ENCODE peak calls at places on chromosomes 4 and X, in seven cellular contexts. One of them, this sample, is unnamed.

GRCh38 chr4:7073526-7074390 is 5.9 kb upstream of the GRPEL1 start:
- DNase-seq in WTC11: peak; percentile 52
- DNase-seq in right atrium auricular region: no peak
- DNase-seq in HCT116: peak; percentile 65
- DNase-seq in PC-3: peak; percentile 67
- DNase-seq in GM10248: peak; percentile 54
- DNase-seq in thoracic aorta: no peak
- DNase-seq in this sample: no peak

GRCh38 chrX:154135458-154136229 is 8.4 kb upstream of the OPN1LW start:
- DNase-seq in WTC11: no peak
- DNase-seq in right atrium auricular region: no peak
- DNase-seq in HCT116: no peak
- DNase-seq in PC-3: peak; percentile 9
- DNase-seq in GM10248: no peak
- DNase-seq in thoracic aorta: no peak
- DNase-seq in this sample: no peak

GRCh38 chr4:180380733-180381132 is 1862.5 kb upstream of the TENM3 start:
- DNase-seq in WTC11: no peak
- DNase-seq in right atrium auricular region: no peak
- DNase-seq in HCT116: peak; percentile 79
- DNase-seq in PC-3: peak; percentile 80
- DNase-seq in GM10248: no peak
- DNase-seq in thoracic aorta: no peak
- DNase-seq in this sample: no peak

GRCh38 chrX:150772150-150772970 is 79.2 kb downstream of the MTMR1 start:
- DNase-seq in WTC11: peak; percentile 90
- DNase-seq in right atrium auricular region: peak; percentile 73
- DNase-seq in HCT116: peak; percentile 13
- DNase-seq in PC-3: peak; percentile 81
- DNase-seq in GM10248: peak; percentile 81
- DNase-seq in thoracic aorta: peak; percentile 8
- DNase-seq in this sample: no peak

GRCh38 chr4:152038238-152038637 is 277.4 kb upstream of the GATB start:
- DNase-seq in WTC11: no peak
- DNase-seq in right atrium auricular region: no peak
- DNase-seq in HCT116: no peak
- DNase-seq in PC-3: peak; percentile 74
- DNase-seq in GM10248: no peak
- DNase-seq in thoracic aorta: no peak
- DNase-seq in this sample: no peak

GRCh38 chrX:6228720-6229119 is at the start of gene NLGN4X:
- DNase-seq in WTC11: peak; percentile 19
- DNase-seq in right atrium auricular region: no peak
- DNase-seq in HCT116: no peak
- DNase-seq in PC-3: no peak
- DNase-seq in GM10248: no peak
- DNase-seq in thoracic aorta: no peak
- DNase-seq in this sample: no peak

GRCh38 chrX:44203791-44204190 is 139.7 kb downstream of the EFHC2 start:
- DNase-seq in WTC11: no peak
- DNase-seq in right atrium auricular region: no peak
- DNase-seq in HCT116: peak; percentile 12
- DNase-seq in PC-3: peak; percentile 60
- DNase-seq in GM10248: no peak
- DNase-seq in thoracic aorta: no peak
- DNase-seq in this sample: no peak

GRCh38 chrX:39759526-39760224 is 338.1 kb downstream of the BCOR start:
- DNase-seq in WTC11: peak; percentile 23
- DNase-seq in right atrium auricular region: no peak
- DNase-seq in HCT116: no peak
- DNase-seq in PC-3: peak; percentile 19
- DNase-seq in GM10248: no peak
- DNase-seq in thoracic aorta: no peak
- DNase-seq in this sample: no peak

GRCh38 chrX:22689290-22689689 is 310.5 kb upstream of the DDX53 start:
- DNase-seq in WTC11: no peak
- DNase-seq in right atrium auricular region: no peak
- DNase-seq in HCT116: no peak
- DNase-seq in PC-3: no peak
- DNase-seq in GM10248: no peak
- DNase-seq in thoracic aorta: no peak
- DNase-seq in this sample: no peak

GRCh38 chr4:151198748-151199147 is 78.2 kb upstream of the PRSS48 start:
- DNase-seq in WTC11: no peak
- DNase-seq in right atrium auricular region: no peak
- DNase-seq in HCT116: no peak
- DNase-seq in PC-3: no peak
- DNase-seq in GM10248: no peak
- DNase-seq in thoracic aorta: no peak
- DNase-seq in this sample: no peak

GRCh38 chr4:160877087-160877790 is 1286.6 kb downstream of the FSTL5 start:
- DNase-seq in WTC11: no peak
- DNase-seq in right atrium auricular region: no peak
- DNase-seq in HCT116: no peak
- DNase-seq in PC-3: peak; percentile 7
- DNase-seq in GM10248: no peak
- DNase-seq in thoracic aorta: no peak
- DNase-seq in this sample: no peak

GRCh38 chrX:21708116-21708515 is 49.8 kb downstream of the SMPX start:
- DNase-seq in WTC11: peak; percentile 10
- DNase-seq in right atrium auricular region: no peak
- DNase-seq in HCT116: no peak
- DNase-seq in PC-3: peak; percentile 4
- DNase-seq in GM10248: no peak
- DNase-seq in thoracic aorta: no peak
- DNase-seq in this sample: no peak

GRCh38 chr4:188428935-188429334 is 289.7 kb downstream of the TRIML1 start:
- DNase-seq in WTC11: peak; percentile 31
- DNase-seq in right atrium auricular region: no peak
- DNase-seq in HCT116: no peak
- DNase-seq in PC-3: peak; percentile 31
- DNase-seq in GM10248: no peak
- DNase-seq in thoracic aorta: no peak
- DNase-seq in this sample: no peak

GRCh38 chrX:104681214-104681613 is 115.2 kb downstream of the IL1RAPL2 start:
- DNase-seq in WTC11: no peak
- DNase-seq in right atrium auricular region: no peak
- DNase-seq in HCT116: no peak
- DNase-seq in PC-3: no peak
- DNase-seq in GM10248: no peak
- DNase-seq in thoracic aorta: no peak
- DNase-seq in this sample: no peak

GRCh38 chrX:13432776-13433605 is 113.1 kb upstream of the ATXN3L start:
- DNase-seq in WTC11: no peak
- DNase-seq in right atrium auricular region: no peak
- DNase-seq in HCT116: no peak
- DNase-seq in PC-3: no peak
- DNase-seq in GM10248: no peak
- DNase-seq in thoracic aorta: no peak
- DNase-seq in this sample: no peak

GRCh38 chr4:173091362-173091761 is 77.2 kb upstream of the GALNT7 start:
- DNase-seq in WTC11: no peak
- DNase-seq in right atrium auricular region: no peak
- DNase-seq in HCT116: no peak
- DNase-seq in PC-3: no peak
- DNase-seq in GM10248: no peak
- DNase-seq in thoracic aorta: no peak
- DNase-seq in this sample: no peak

GRCh38 chr4:2588259-2588658 is 51.8 kb downstream of the FAM193A start:
- DNase-seq in WTC11: no peak
- DNase-seq in right atrium auricular region: no peak
- DNase-seq in HCT116: no peak
- DNase-seq in PC-3: no peak
- DNase-seq in GM10248: no peak
- DNase-seq in thoracic aorta: no peak
- DNase-seq in this sample: no peak

GRCh38 chr4:150130953-150131352 is 52.7 kb downstream of the DCLK2 start:
- DNase-seq in WTC11: no peak
- DNase-seq in right atrium auricular region: no peak
- DNase-seq in HCT116: no peak
- DNase-seq in PC-3: peak; percentile 22
- DNase-seq in GM10248: no peak
- DNase-seq in thoracic aorta: no peak
- DNase-seq in this sample: peak; percentile 72

GRCh38 chr4:90580271-90580825 is 453.2 kb downstream of the CCSER1 start:
- DNase-seq in WTC11: peak; percentile 20
- DNase-seq in right atrium auricular region: no peak
- DNase-seq in HCT116: no peak
- DNase-seq in PC-3: no peak
- DNase-seq in GM10248: no peak
- DNase-seq in thoracic aorta: no peak
- DNase-seq in this sample: no peak

GRCh38 chrX:154734101-154734781 is 16.6 kb downstream of the GAB3 start:
- DNase-seq in WTC11: no peak
- DNase-seq in right atrium auricular region: no peak
- DNase-seq in HCT116: no peak
- DNase-seq in PC-3: peak; percentile 43
- DNase-seq in GM10248: no peak
- DNase-seq in thoracic aorta: no peak
- DNase-seq in this sample: no peak

GRCh38 chr4:189029961-189030360 is 890.7 kb downstream of the TRIML1 start:
- DNase-seq in WTC11: no peak
- DNase-seq in right atrium auricular region: no peak
- DNase-seq in HCT116: no peak
- DNase-seq in PC-3: no peak
- DNase-seq in GM10248: no peak
- DNase-seq in thoracic aorta: no peak
- DNase-seq in this sample: no peak

GRCh38 chr4:52032005-52032404 is 6.1 kb downstream of the SGCB start:
- DNase-seq in WTC11: no peak
- DNase-seq in right atrium auricular region: no peak
- DNase-seq in HCT116: no peak
- DNase-seq in PC-3: no peak
- DNase-seq in GM10248: no peak
- DNase-seq in thoracic aorta: no peak
- DNase-seq in this sample: no peak

GRCh38 chr4:109005523-109005922 is 242.7 kb upstream of the ETNPPL start:
- DNase-seq in WTC11: no peak
- DNase-seq in right atrium auricular region: no peak
- DNase-seq in HCT116: no peak
- DNase-seq in PC-3: peak; percentile 32
- DNase-seq in GM10248: no peak
- DNase-seq in thoracic aorta: no peak
- DNase-seq in this sample: no peak

GRCh38 chr4:151921371-151921770 is 160.6 kb upstream of the GATB start:
- DNase-seq in WTC11: no peak
- DNase-seq in right atrium auricular region: no peak
- DNase-seq in HCT116: no peak
- DNase-seq in PC-3: peak; percentile 41
- DNase-seq in GM10248: no peak
- DNase-seq in thoracic aorta: no peak
- DNase-seq in this sample: no peak

GRCh38 chr4:127783026-127783769 is 1.1 kb downstream of the HSPA4L start:
- DNase-seq in WTC11: peak; percentile 57
- DNase-seq in right atrium auricular region: peak; percentile 86
- DNase-seq in HCT116: peak; percentile 24
- DNase-seq in PC-3: peak; percentile 35
- DNase-seq in GM10248: peak; percentile 52
- DNase-seq in thoracic aorta: peak; percentile 45
- DNase-seq in this sample: no peak

GRCh38 chr4:139227729-139228404 is 50.8 kb upstream of the ELF2 start:
- DNase-seq in WTC11: no peak
- DNase-seq in right atrium auricular region: no peak
- DNase-seq in HCT116: peak; percentile 12
- DNase-seq in PC-3: peak; percentile 27
- DNase-seq in GM10248: peak; percentile 33
- DNase-seq in thoracic aorta: no peak
- DNase-seq in this sample: no peak
- TF ChIP-seq CTCF in WTC11: no peak
- TF ChIP-seq CTCF in right atrium auricular region: peak; percentile 35
- TF ChIP-seq CTCF in HCT116: peak; percentile 32
- TF ChIP-seq CTCF in PC-3: peak; percentile 46
- TF ChIP-seq CTCF in GM10248: peak; percentile 45
- TF ChIP-seq CTCF in thoracic aorta: no peak
- TF ChIP-seq CTCF in this sample: peak; percentile 23

DNA sequence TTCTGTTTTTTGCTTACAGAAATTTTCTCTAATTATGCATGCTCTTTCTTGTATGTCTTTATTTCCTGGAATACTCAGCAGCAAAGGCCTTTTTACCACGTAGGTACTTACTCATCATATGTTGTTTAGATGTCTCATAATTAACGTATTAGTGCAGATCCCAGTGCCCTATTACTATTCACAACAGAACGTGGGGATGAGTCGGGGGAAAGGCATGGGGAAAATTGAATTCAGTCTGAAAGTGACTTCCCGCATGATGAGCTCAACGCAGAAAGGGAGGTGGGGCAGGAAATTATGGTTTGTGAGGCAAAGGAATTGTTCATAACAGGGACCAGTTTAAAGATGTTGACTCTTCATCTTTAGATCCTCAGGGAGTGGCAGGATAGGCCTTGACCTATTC is 1.9 kb upstream of the TMPRSS11D start:
- DNase-seq in WTC11: no peak
- DNase-seq in right atrium auricular region: no peak
- DNase-seq in HCT116: peak; percentile 35
- DNase-seq in PC-3: peak; percentile 94
- DNase-seq in GM10248: no peak
- DNase-seq in thoracic aorta: no peak
- DNase-seq in this sample: peak; percentile 46
- TF ChIP-seq CTCF in WTC11: no peak
- TF ChIP-seq CTCF in right atrium auricular region: no peak
- TF ChIP-seq CTCF in HCT116: no peak
- TF ChIP-seq CTCF in PC-3: no peak
- TF ChIP-seq CTCF in GM10248: no peak
- TF ChIP-seq CTCF in thoracic aorta: no peak
- TF ChIP-seq CTCF in this sample: no peak

GRCh38 chrX:155857561-155857960 is 23.6 kb upstream of the VAMP7 start:
- DNase-seq in WTC11: no peak
- DNase-seq in right atrium auricular region: no peak
- DNase-seq in HCT116: no peak
- DNase-seq in PC-3: peak; percentile 20
- DNase-seq in GM10248: no peak
- DNase-seq in thoracic aorta: no peak
- DNase-seq in this sample: no peak
- TF ChIP-seq CTCF in WTC11: no peak
- TF ChIP-seq CTCF in right atrium auricular region: no peak
- TF ChIP-seq CTCF in HCT116: peak; percentile 42
- TF ChIP-seq CTCF in PC-3: peak; percentile 59
- TF ChIP-seq CTCF in GM10248: peak; percentile 41
- TF ChIP-seq CTCF in thoracic aorta: no peak
- TF ChIP-seq CTCF in this sample: peak; percentile 11

DNA sequence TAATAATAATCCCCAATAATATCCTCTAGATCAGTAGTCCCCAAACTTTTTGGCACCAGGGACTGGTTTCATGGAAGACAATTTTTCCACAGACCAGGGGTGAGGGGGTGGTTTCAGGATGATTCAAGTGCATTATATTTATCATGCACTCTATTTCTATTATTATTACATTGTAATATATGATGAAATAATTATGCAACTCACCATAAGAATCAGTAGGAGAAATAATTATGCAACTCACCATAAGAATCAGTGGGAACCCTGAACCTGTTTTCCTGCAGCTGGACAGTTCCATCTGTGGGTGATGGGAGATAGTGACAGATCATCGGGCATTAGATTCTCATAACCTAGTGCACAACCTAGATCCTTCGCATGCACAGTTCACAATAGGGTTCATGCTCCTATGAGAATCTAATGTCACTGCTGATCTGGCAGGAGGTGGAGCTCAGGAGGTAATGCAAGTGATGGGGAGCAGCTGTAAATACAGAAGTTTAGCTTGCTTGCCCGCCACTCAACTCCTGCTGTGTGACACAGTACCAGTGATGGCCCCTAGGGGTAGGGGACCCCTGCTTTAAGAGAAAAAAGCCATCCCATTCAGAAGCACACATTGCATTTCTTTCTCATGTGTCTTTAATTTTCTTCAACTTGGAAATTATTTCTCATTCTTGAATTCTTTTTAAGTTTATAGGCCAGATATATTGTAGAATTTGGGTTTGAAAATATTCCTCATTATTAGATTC is 16.0 kb upstream of the SH3RF1 start:
- DNase-seq in WTC11: peak; percentile 23
- DNase-seq in right atrium auricular region: no peak
- DNase-seq in HCT116: no peak
- DNase-seq in PC-3: no peak
- DNase-seq in GM10248: peak; percentile 20
- DNase-seq in thoracic aorta: no peak
- DNase-seq in this sample: no peak
- TF ChIP-seq CTCF in WTC11: peak; percentile 26
- TF ChIP-seq CTCF in right atrium auricular region: no peak
- TF ChIP-seq CTCF in HCT116: peak; percentile 46
- TF ChIP-seq CTCF in PC-3: no peak
- TF ChIP-seq CTCF in GM10248: no peak
- TF ChIP-seq CTCF in thoracic aorta: peak; percentile 30
- TF ChIP-seq CTCF in this sample: peak; percentile 15

This sample was measured in AG09309.